ENCODE peak calls at places on chromosomes 7 and 10, in nine cellular contexts. W, X, F, K, U, B, Z, C and P are unnamed samples.

GRCh38 chr10:12212454-12212853 is 16.5 kb downstream of the CDC123 start:
- DNase-seq in W (no peak), X (no peak), F (no peak), K (no peak), U (no peak), B (no peak), Z (no peak), C (no peak), P (no peak)

GRCh38 chr10:77308084-77308732 is 329.4 kb downstream of the KCNMA1 start:
- DNase-seq in W (no peak), X (no peak), F (no peak), K (no peak), U (no peak), B (no peak), Z (no peak), C (no peak), P (no peak)

GRCh38 chr10:3526721-3527120 is 258.3 kb downstream of the KLF6 start:
- DNase-seq in W (no peak), X (no peak), F (no peak), K (no peak), U (no peak), B (no peak), Z (no peak), C (peak; percentile 89), P (no peak)

GRCh38 chr7:19146699-19147098 is 1.5 kb upstream of the FERD3L start:
- DNase-seq in W (peak; percentile 6), X (peak; percentile 73), F (no peak), K (no peak), U (no peak), B (no peak), Z (no peak), C (no peak), P (peak; percentile 5)

GRCh38 chr10:103739039-103739764 is 116.2 kb downstream of the SH3PXD2A start:
- DNase-seq in W (no peak), X (no peak), F (no peak), K (no peak), U (no peak), B (peak; percentile 79), Z (no peak), C (peak; percentile 96), P (peak; percentile 73)

GRCh38 chr7:87627634-87627994 is 584 bp upstream of the RUNDC3B start:
- DNase-seq in W (no peak), X (no peak), F (no peak), K (peak; percentile 30), U (no peak), B (peak; percentile 24), Z (no peak), C (no peak), P (no peak)

GRCh38 chr10:5283305-5284158 is 81.2 kb upstream of the UCN3 start:
- DNase-seq in W (peak; percentile 81), X (peak; percentile 61), F (peak; percentile 58), K (peak; percentile 63), U (peak; percentile 55), B (peak; percentile 29), Z (peak; percentile 48), C (peak; percentile 61), P (no peak)

GRCh38 chr10:4022473-4022872 is 237.5 kb upstream of the KLF6 start:
- DNase-seq in W (no peak), X (no peak), F (no peak), K (no peak), U (no peak), B (no peak), Z (no peak), C (no peak), P (no peak)

GRCh38 chr7:44796034-44796503 is 412 bp upstream of the PPIA start:
- DNase-seq in W (no peak), X (peak; percentile 59), F (peak; percentile 53), K (no peak), U (peak; percentile 16), B (no peak), Z (no peak), C (peak; percentile 44), P (no peak)

GRCh38 chr10:103620891-103621777 is 127.6 kb downstream of the NEURL1 start:
- DNase-seq in W (no peak), X (no peak), F (no peak), K (no peak), U (no peak), B (no peak), Z (no peak), C (no peak), P (no peak)

GRCh38 chr10:21388541-21389068 is 136.9 kb downstream of the SKIDA1 start:
- DNase-seq in W (no peak), X (no peak), F (no peak), K (no peak), U (no peak), B (no peak), Z (no peak), C (no peak), P (no peak)

GRCh38 chr10:21385996-21386620 is 139.4 kb downstream of the SKIDA1 start:
- DNase-seq in W (no peak), X (no peak), F (no peak), K (no peak), U (no peak), B (no peak), Z (no peak), C (no peak), P (no peak)
- TF ChIP-seq CTCF in W (no peak), X (no peak), F (no peak), K (no peak), U (peak; percentile 11), B (no peak), Z (no peak), C (no peak), P (no peak)

GRCh38 chr7:2095533-2095932 is 137.2 kb downstream of the MAD1L1 start:
- DNase-seq in W (no peak), X (peak; percentile 56), F (no peak), K (no peak), U (no peak), B (peak; percentile 20), Z (no peak), C (no peak), P (no peak)
- H3K4me3 ChIP-seq in W (no peak overlapping the region), X (no peak overlapping the region), F (no peak overlapping the region), K (no peak overlapping the region), U (no peak overlapping the region), B (no peak overlapping the region), Z (no peak overlapping the region), C (no peak overlapping the region), P (no peak overlapping the region)

GRCh38 chr10:59582779-59583178 is 126.9 kb downstream of the SLC16A9 start:
- DNase-seq in W (no peak), X (no peak), F (no peak), K (no peak), U (no peak), B (no peak), Z (no peak), C (no peak), P (no peak)

GRCh38 chr10:59578013-59578412 is 131.6 kb downstream of the SLC16A9 start:
- DNase-seq in W (no peak), X (no peak), F (no peak), K (no peak), U (no peak), B (no peak), Z (no peak), C (no peak), P (no peak)

GRCh38 chr10:59578741-59579140 is 130.9 kb downstream of the SLC16A9 start:
- DNase-seq in W (no peak), X (no peak), F (no peak), K (no peak), U (no peak), B (no peak), Z (no peak), C (no peak), P (no peak)

GRCh38 chr10:59582058-59582457 is 127.6 kb downstream of the SLC16A9 start:
- DNase-seq in W (no peak), X (no peak), F (no peak), K (no peak), U (no peak), B (no peak), Z (no peak), C (no peak), P (no peak)

DNA sequence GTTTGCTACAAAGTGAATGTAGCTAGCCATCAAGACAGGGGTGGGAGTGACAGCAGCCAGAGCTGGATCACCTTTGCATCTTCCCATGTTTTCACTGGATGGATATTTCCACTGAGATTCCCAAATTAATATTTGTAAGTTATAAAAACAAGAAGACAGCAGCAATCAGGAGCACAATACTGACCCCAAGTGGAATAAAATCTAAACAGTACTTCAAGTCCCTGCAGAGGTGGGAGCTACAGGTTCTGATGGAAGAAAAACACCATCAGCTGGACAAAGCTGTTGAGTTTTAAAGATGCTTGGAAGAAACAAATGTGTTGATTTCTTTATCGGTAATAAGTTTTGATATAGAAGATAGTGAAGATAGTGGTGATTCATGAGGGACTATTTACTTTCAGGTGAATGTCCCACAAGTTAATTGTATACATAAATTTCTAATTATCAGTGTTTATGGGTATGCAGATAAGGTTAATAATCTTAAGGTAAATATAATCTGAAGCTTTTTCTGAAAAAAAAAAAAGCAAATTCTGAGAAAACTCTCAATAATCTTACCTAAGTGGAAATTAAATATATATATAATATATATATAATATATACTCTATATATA is 129.3 kb downstream of the SLC16A9 start:
- DNase-seq in W (peak; percentile 6), X (peak; percentile 61), F (peak; percentile 3), K (no peak), U (peak; percentile 32), B (no peak), Z (no peak), C (peak; percentile 64), P (no peak)
- TF ChIP-seq CTCF in W (peak; percentile 19), X (peak; percentile 57), F (peak; percentile 44), K (peak; percentile 45), U (peak; percentile 61), B (peak; percentile 59), Z (no peak), C (peak; percentile 77), P (peak; percentile 28)

DNA sequence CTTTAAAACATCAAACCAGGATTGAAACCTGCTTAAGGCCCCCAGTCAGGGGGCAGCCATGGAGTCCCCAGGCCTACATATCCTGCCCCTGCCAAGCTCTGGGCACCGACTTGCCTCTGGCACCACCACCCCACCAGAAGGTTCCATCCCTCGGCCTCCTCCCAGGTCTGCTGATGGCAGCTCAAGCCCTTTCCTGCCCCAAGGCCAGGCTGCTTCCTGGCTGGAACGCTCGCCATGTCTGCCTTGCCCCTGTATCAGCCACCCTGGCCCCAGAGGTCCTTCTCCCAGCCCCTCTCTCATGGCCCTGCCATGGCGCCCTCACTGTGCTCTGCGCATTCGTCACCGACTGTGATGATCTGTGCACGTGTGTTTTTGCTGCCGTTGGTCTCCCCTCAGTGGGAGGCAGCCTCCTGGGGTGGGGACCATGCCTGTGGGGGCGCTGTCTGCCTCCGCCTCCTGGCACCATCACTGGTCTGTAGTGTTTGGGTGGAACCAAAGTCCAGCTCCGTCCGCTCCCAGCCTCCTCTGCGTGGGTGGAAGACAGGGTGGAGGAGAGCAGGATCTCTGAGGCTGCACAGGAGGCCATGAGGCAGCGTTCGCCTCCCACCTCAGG is 3.2 kb downstream of the DPYSL4 start:
- DNase-seq in W (no peak), X (no peak), F (no peak), K (peak; percentile 22), U (no peak), B (peak; percentile 11), Z (no peak), C (no peak), P (no peak)
- H3K4me3 ChIP-seq in W (no peak overlapping the region), X (no peak overlapping the region), F (no peak overlapping the region), K (no peak overlapping the region), U (no peak overlapping the region), B (no peak overlapping the region), Z (no peak overlapping the region), C (no peak overlapping the region), P (no peak overlapping the region)